ENCODE peak calls at places on chromosomes 12 and 14, in seven cellular contexts. S is astrocyte of the spinal cord, Y is heart right ventricle, D is foreskin fibroblast, C is thoracic aorta, H is upper lobe of left lung, P is chondrocyte. J is an unnamed sample.
A peak's percentile ranks its signal among the peaks of the same experiment; 100 is the strongest.

GRCh38 chr14:74852922-74853530 is 22.9 kb downstream of the PROX2 start:
- DNase-seq in Y (no peak), P (no peak), S (peak; percentile 55), H (no peak), D (peak; percentile 86), C (no peak), J (peak; percentile 67)

GRCh38 chr14:69693145-69693544 is 73.8 kb upstream of the SRSF5 start:
- DNase-seq in D (peak; percentile 23), S (no peak), P (no peak), Y (peak; percentile 38), C (no peak), H (peak; percentile 63), J (no peak)

GRCh38 chr12:78018146-78018910 is 187.6 kb downstream of the NAV3 start:
- DNase-seq in H (no peak), D (no peak), Y (no peak), C (no peak), S (peak; percentile 44), P (no peak), J (peak; percentile 63)

GRCh38 chr14:23078692-23079116 is 16.2 kb downstream of the ACIN1 start:
- DNase-seq in H (peak; percentile 80), D (peak; percentile 98), P (no peak), S (peak; percentile 91), Y (no peak), C (peak; percentile 47), J (peak; percentile 95)

GRCh38 chr12:27277846-27278260 is 33.8 kb downstream of the STK38L start:
- DNase-seq in S (peak; percentile 84), D (no peak), P (no peak), H (no peak), Y (no peak), C (peak; percentile 60), J (peak; percentile 92)

GRCh38 chr12:114313910-114314309 is 92.0 kb downstream of the TBX5 start:
- DNase-seq in D (no peak), H (no peak), C (no peak), Y (no peak), S (no peak), P (no peak), J (no peak)

GRCh38 chr12:27309293-27309994 is 23.2 kb upstream of the BMAL2 start:
- DNase-seq in Y (no peak), H (no peak), S (no peak), D (no peak), P (no peak), C (no peak), J (no peak)

GRCh38 chr14:90625445-90625844 is 190.8 kb downstream of the TTC7B start:
- DNase-seq in C (no peak), S (no peak), P (no peak), Y (no peak), D (peak; percentile 8), H (no peak), J (no peak)

GRCh38 chr14:33811731-33812130 is 139.1 kb downstream of the EGLN3 start:
- DNase-seq in D (no peak), Y (no peak), P (no peak), C (no peak), H (no peak), S (no peak), J (no peak)

GRCh38 chr12:2268478-2269286 is 215.9 kb downstream of the CACNA1C start:
- DNase-seq in C (no peak), D (peak; percentile 90), S (peak; percentile 54), Y (no peak), H (no peak), P (no peak), J (peak; percentile 90)

GRCh38 chr12:2376855-2377657 is 324.3 kb downstream of the CACNA1C start:
- DNase-seq in P (no peak), Y (no peak), H (no peak), C (no peak), S (no peak), D (no peak), J (no peak)

GRCh38 chr12:98894412-98895085 is 249.5 kb downstream of the APAF1 start:
- DNase-seq in Y (no peak), S (peak; percentile 3), C (no peak), D (no peak), P (no peak), H (no peak), J (no peak)

GRCh38 chr12:33192226-33192625 is 247.4 kb downstream of the SYT10 start:
- DNase-seq in H (no peak), P (no peak), C (no peak), S (no peak), Y (no peak), D (no peak), J (no peak)

GRCh38 chr14:58737511-58737910 is 99.7 kb downstream of the DACT1 start:
- DNase-seq in Y (no peak), D (no peak), H (no peak), P (no peak), C (no peak), S (no peak), J (peak; percentile 12)

GRCh38 chr12:13250416-13250815 is 53.9 kb downstream of the EMP1 start:
- DNase-seq in P (no peak), C (no peak), H (no peak), Y (no peak), D (peak; percentile 67), S (peak; percentile 29), J (peak; percentile 86)

GRCh38 chr14:64811676-64812075 is 68.0 kb downstream of the SPTB start:
- DNase-seq in C (no peak), S (no peak), P (no peak), Y (no peak), D (no peak), H (no peak), J (peak; percentile 21)

GRCh38 chr12:96814200-96814599 is 92.9 kb upstream of the NEDD1 start:
- DNase-seq in D (no peak), P (no peak), S (peak; percentile 62), C (no peak), H (no peak), Y (no peak), J (no peak)

GRCh38 chr14:84976805-84977204 is 553.1 kb upstream of the FLRT2 start:
- DNase-seq in S (no peak), D (no peak), H (no peak), P (no peak), C (no peak), Y (no peak), J (no peak)
- TF ChIP-seq CTCF in S (no peak), D (no peak), H (no peak), P (no peak), C (no peak), Y (no peak), J (no peak)

GRCh38 chr12:75814856-75815754 is 216.5 kb downstream of the PHLDA1 start:
- DNase-seq in Y (no peak), D (peak; percentile 93), S (peak; percentile 98), H (no peak), C (peak; percentile 12), P (no peak), J (peak; percentile 98)
- TF ChIP-seq CTCF in Y (no peak), D (no peak), S (no peak), H (no peak), C (no peak), P (no peak), J (no peak)

GRCh38 chr12:49838973-49839633 is 3.8 kb downstream of the BCDIN3D start:
- DNase-seq in Y (no peak), C (no peak), H (no peak), S (peak; percentile 24), P (no peak), D (peak; percentile 39), J (peak; percentile 69)
- TF ChIP-seq CTCF in Y (peak; percentile 47), C (peak; percentile 51), H (peak; percentile 61), S (peak; percentile 59), P (peak; percentile 85), D (peak; percentile 69), J (peak; percentile 76)

GRCh38 chr12:6362383-6362782 is 13.0 kb downstream of the SCNN1A start:
- DNase-seq in D (no peak), P (no peak), Y (no peak), S (no peak), H (no peak), C (no peak), J (no peak)

GRCh38 chr12:6361834-6362233 is 13.5 kb downstream of the SCNN1A start:
- DNase-seq in Y (peak; percentile 58), P (peak; percentile 82), S (peak; percentile 49), H (peak; percentile 80), C (no peak), D (no peak), J (peak; percentile 21)

GRCh38 chr12:6364037-6364360 is 11.4 kb downstream of the SCNN1A start:
- DNase-seq in D (no peak), P (no peak), C (no peak), Y (no peak), H (peak; percentile 82), S (no peak), J (no peak)

GRCh38 chr12:6363010-6363329 is 12.4 kb downstream of the SCNN1A start:
- DNase-seq in Y (no peak), P (peak; percentile 1), H (no peak), C (no peak), D (no peak), S (no peak), J (no peak)

DNA sequence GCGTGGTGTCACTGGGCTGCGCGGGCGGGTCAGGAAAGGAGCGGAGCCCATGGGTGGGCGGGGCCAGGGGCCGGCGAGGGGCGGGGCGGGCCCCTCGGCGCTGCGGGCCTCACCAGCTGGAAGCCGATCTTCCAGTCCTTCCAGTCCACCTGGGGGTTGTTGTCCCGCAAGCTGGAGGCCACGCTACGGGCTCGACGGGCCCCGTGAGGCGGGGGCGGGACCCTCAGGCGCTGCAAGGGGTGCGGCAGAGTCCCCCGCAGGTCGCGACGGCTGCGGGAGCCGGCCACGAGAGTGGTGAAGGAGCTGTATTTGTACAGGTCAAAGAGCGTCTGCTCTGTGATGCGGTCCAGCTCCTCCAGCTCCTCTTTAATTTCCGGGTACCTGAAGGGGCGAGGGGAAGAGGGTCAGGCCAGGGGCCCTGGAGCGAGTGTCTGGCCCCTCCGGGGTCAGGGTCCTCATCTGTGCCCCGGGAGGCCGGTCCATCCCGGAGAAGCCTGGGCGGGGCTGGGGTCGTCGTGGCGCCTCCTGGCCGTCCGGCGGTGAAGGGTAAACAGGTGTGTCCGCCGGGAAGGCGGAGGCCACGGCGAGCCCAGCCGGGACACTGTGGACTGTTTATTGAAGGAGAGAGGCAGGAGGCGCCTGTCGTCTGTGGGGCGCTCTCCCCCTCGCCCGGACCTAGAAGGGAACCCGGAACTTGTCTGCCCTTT is 11.9 kb downstream of the SCNN1A start:
- DNase-seq in H (peak; percentile 82), P (peak; percentile 88), C (no peak), Y (peak; percentile 83), S (peak; percentile 47), D (peak; percentile 63), J (peak; percentile 50)
- TF ChIP-seq CTCF in H (peak; percentile 18), P (no peak), C (no peak), Y (no peak), S (no peak), D (no peak), J (no peak)

GRCh38 chr12:45257185-45257585 is 41.3 kb downstream of the ANO6 start:
- DNase-seq in S (no peak), H (no peak), Y (no peak), P (no peak), C (no peak), D (no peak), J (no peak)
- TF ChIP-seq CTCF in S (no peak), H (no peak), Y (no peak), P (no peak), C (no peak), D (no peak), J (no peak)

GRCh38 chr12:54725233-54725843 is 77.2 kb upstream of the DCD start:
- DNase-seq in Y (no peak), P (no peak), D (no peak), H (no peak), C (no peak), S (no peak), J (peak; percentile 44)
- TF ChIP-seq CTCF in Y (no peak), P (peak; percentile 67), D (peak; percentile 11), H (no peak), C (no peak), S (peak; percentile 38), J (peak; percentile 20)

J was measured in cardiac fibroblast.